ENCODE peak calls at places on chromosomes 1 and 21, in ten cellular contexts. One of them, this sample, is unnamed.

GRCh38 chr1:31181515-31182343 is 58.0 kb downstream of the NKAIN1 start:
- DNase-seq in T-cell: no peak
- DNase-seq in NCI-H1436: peak
- DNase-seq in fibroblast of lung: peak
- DNase-seq in activated CD4-positive, alpha-beta T cell treated with anti-CD3 and anti-CD28 coated beads for 36 hours: peak
- DNase-seq in epithelial cell of esophagus: peak
- DNase-seq in HL-60: peak
- DNase-seq in heart left ventricle: peak
- DNase-seq in posterior cingulate gyrus: peak
- DNase-seq in WTC11: peak
- DNase-seq in this sample: no peak

GRCh38 chr21:29182674-29183073 is 52.2 kb downstream of the MAP3K7CL start:
- DNase-seq in T-cell: no peak
- DNase-seq in NCI-H1436: no peak
- DNase-seq in fibroblast of lung: no peak
- DNase-seq in activated CD4-positive, alpha-beta T cell treated with anti-CD3 and anti-CD28 coated beads for 36 hours: no peak
- DNase-seq in epithelial cell of esophagus: no peak
- DNase-seq in HL-60: no peak
- DNase-seq in heart left ventricle: no peak
- DNase-seq in posterior cingulate gyrus: no peak
- DNase-seq in WTC11: no peak
- DNase-seq in this sample: no peak

GRCh38 chr1:162753001-162753658 is 37.4 kb upstream of the HSD17B7 start:
- DNase-seq in T-cell: no peak
- DNase-seq in NCI-H1436: no peak
- DNase-seq in fibroblast of lung: no peak
- DNase-seq in activated CD4-positive, alpha-beta T cell treated with anti-CD3 and anti-CD28 coated beads for 36 hours: no peak
- DNase-seq in epithelial cell of esophagus: no peak
- DNase-seq in HL-60: no peak
- DNase-seq in heart left ventricle: no peak
- DNase-seq in posterior cingulate gyrus: no peak
- DNase-seq in WTC11: no peak
- DNase-seq in this sample: no peak

GRCh38 chr1:212490276-212490675 is 57.6 kb downstream of the NENF start:
- DNase-seq in T-cell: no peak
- DNase-seq in NCI-H1436: no peak
- DNase-seq in fibroblast of lung: no peak
- DNase-seq in activated CD4-positive, alpha-beta T cell treated with anti-CD3 and anti-CD28 coated beads for 36 hours: no peak
- DNase-seq in epithelial cell of esophagus: no peak
- DNase-seq in HL-60: no peak
- DNase-seq in heart left ventricle: no peak
- DNase-seq in posterior cingulate gyrus: no peak
- DNase-seq in WTC11: no peak
- DNase-seq in this sample: no peak

GRCh38 chr1:217965156-217965786 is 319.8 kb upstream of the RRP15 start:
- DNase-seq in T-cell: no peak
- DNase-seq in NCI-H1436: no peak
- DNase-seq in fibroblast of lung: no peak
- DNase-seq in activated CD4-positive, alpha-beta T cell treated with anti-CD3 and anti-CD28 coated beads for 36 hours: no peak
- DNase-seq in epithelial cell of esophagus: no peak
- DNase-seq in HL-60: no peak
- DNase-seq in heart left ventricle: no peak
- DNase-seq in posterior cingulate gyrus: no peak
- DNase-seq in WTC11: no peak
- DNase-seq in this sample: no peak

GRCh38 chr1:86779308-86780191 is 75.2 kb downstream of the SH3GLB1 start:
- DNase-seq in T-cell: no peak
- DNase-seq in NCI-H1436: no peak
- DNase-seq in fibroblast of lung: peak
- DNase-seq in activated CD4-positive, alpha-beta T cell treated with anti-CD3 and anti-CD28 coated beads for 36 hours: no peak
- DNase-seq in epithelial cell of esophagus: peak
- DNase-seq in HL-60: no peak
- DNase-seq in heart left ventricle: no peak
- DNase-seq in posterior cingulate gyrus: no peak
- DNase-seq in WTC11: no peak
- DNase-seq in this sample: no peak

GRCh38 chr1:11458811-11459275 is 20.1 kb upstream of the DISP3 start:
- DNase-seq in T-cell: no peak
- DNase-seq in NCI-H1436: no peak
- DNase-seq in fibroblast of lung: no peak
- DNase-seq in activated CD4-positive, alpha-beta T cell treated with anti-CD3 and anti-CD28 coated beads for 36 hours: no peak
- DNase-seq in epithelial cell of esophagus: no peak
- DNase-seq in HL-60: no peak
- DNase-seq in heart left ventricle: no peak
- DNase-seq in posterior cingulate gyrus: peak
- DNase-seq in WTC11: no peak
- DNase-seq in this sample: no peak

GRCh38 chr1:44221793-44222192 is 8.5 kb downstream of the DMAP1 start:
- DNase-seq in T-cell: no peak
- DNase-seq in NCI-H1436: no peak
- DNase-seq in fibroblast of lung: no peak
- DNase-seq in activated CD4-positive, alpha-beta T cell treated with anti-CD3 and anti-CD28 coated beads for 36 hours: no peak
- DNase-seq in epithelial cell of esophagus: no peak
- DNase-seq in HL-60: no peak
- DNase-seq in heart left ventricle: no peak
- DNase-seq in posterior cingulate gyrus: no peak
- DNase-seq in WTC11: no peak
- DNase-seq in this sample: no peak

GRCh38 chr1:211708006-211708405 is 32.6 kb upstream of the NEK2 start:
- DNase-seq in T-cell: no peak
- DNase-seq in NCI-H1436: no peak
- DNase-seq in fibroblast of lung: peak
- DNase-seq in activated CD4-positive, alpha-beta T cell treated with anti-CD3 and anti-CD28 coated beads for 36 hours: no peak
- DNase-seq in epithelial cell of esophagus: peak
- DNase-seq in HL-60: no peak
- DNase-seq in heart left ventricle: no peak
- DNase-seq in posterior cingulate gyrus: no peak
- DNase-seq in WTC11: no peak
- DNase-seq in this sample: no peak

GRCh38 chr21:36776981-36777617 is 78.2 kb downstream of the SIM2 start:
- DNase-seq in T-cell: no peak
- DNase-seq in NCI-H1436: no peak
- DNase-seq in fibroblast of lung: no peak
- DNase-seq in activated CD4-positive, alpha-beta T cell treated with anti-CD3 and anti-CD28 coated beads for 36 hours: no peak
- DNase-seq in epithelial cell of esophagus: no peak
- DNase-seq in HL-60: no peak
- DNase-seq in heart left ventricle: no peak
- DNase-seq in posterior cingulate gyrus: no peak
- DNase-seq in WTC11: no peak
- DNase-seq in this sample: no peak

GRCh38 chr1:61588736-61589381 is 136.1 kb downstream of the TM2D1 start:
- DNase-seq in T-cell: peak
- DNase-seq in NCI-H1436: peak
- DNase-seq in fibroblast of lung: peak
- DNase-seq in activated CD4-positive, alpha-beta T cell treated with anti-CD3 and anti-CD28 coated beads for 36 hours: peak
- DNase-seq in epithelial cell of esophagus: peak
- DNase-seq in HL-60: peak
- DNase-seq in heart left ventricle: peak
- DNase-seq in posterior cingulate gyrus: peak
- DNase-seq in WTC11: peak
- DNase-seq in this sample: peak

GRCh38 chr21:46455575-46456385 is 2.9 kb upstream of the DIP2A start:
- DNase-seq in T-cell: no peak
- DNase-seq in NCI-H1436: no peak
- DNase-seq in fibroblast of lung: peak
- DNase-seq in activated CD4-positive, alpha-beta T cell treated with anti-CD3 and anti-CD28 coated beads for 36 hours: no peak
- DNase-seq in epithelial cell of esophagus: peak
- DNase-seq in HL-60: no peak
- DNase-seq in heart left ventricle: no peak
- DNase-seq in posterior cingulate gyrus: peak
- DNase-seq in WTC11: no peak
- DNase-seq in this sample: no peak

GRCh38 chr1:198156745-198157240 is at the start of gene NEK7:
- DNase-seq in T-cell: peak
- DNase-seq in NCI-H1436: peak
- DNase-seq in fibroblast of lung: peak
- DNase-seq in activated CD4-positive, alpha-beta T cell treated with anti-CD3 and anti-CD28 coated beads for 36 hours: peak
- DNase-seq in epithelial cell of esophagus: peak
- DNase-seq in HL-60: peak
- DNase-seq in heart left ventricle: peak
- DNase-seq in posterior cingulate gyrus: peak
- DNase-seq in WTC11: peak
- DNase-seq in this sample: peak

GRCh38 chr1:53518775-53519174 is 59.6 kb downstream of the DMRTB1 start:
- DNase-seq in T-cell: no peak
- DNase-seq in NCI-H1436: no peak
- DNase-seq in fibroblast of lung: no peak
- DNase-seq in activated CD4-positive, alpha-beta T cell treated with anti-CD3 and anti-CD28 coated beads for 36 hours: no peak
- DNase-seq in epithelial cell of esophagus: no peak
- DNase-seq in HL-60: no peak
- DNase-seq in heart left ventricle: no peak
- DNase-seq in posterior cingulate gyrus: no peak
- DNase-seq in WTC11: no peak
- DNase-seq in this sample: no peak

GRCh38 chr1:223752721-223753515 is 40.6 kb downstream of the CAPN2 start:
- DNase-seq in T-cell: no peak
- DNase-seq in NCI-H1436: no peak
- DNase-seq in fibroblast of lung: no peak
- DNase-seq in activated CD4-positive, alpha-beta T cell treated with anti-CD3 and anti-CD28 coated beads for 36 hours: no peak
- DNase-seq in epithelial cell of esophagus: no peak
- DNase-seq in HL-60: peak
- DNase-seq in heart left ventricle: no peak
- DNase-seq in posterior cingulate gyrus: no peak
- DNase-seq in WTC11: peak
- DNase-seq in this sample: no peak

This sample was measured in activated effector memory CD4-positive, alpha-beta T cell treated with Interleukin-2 at 50 U/mL for 16 hours.